ENCODE peak calls at places on chromosomes 16 and 17, in five cellular contexts. One of them, this sample, is unnamed.

GRCh38 chr16:88844412-88845118 is 12.2 kb downstream of the GALNS start:
- DNase-seq in foreskin fibroblast: peak; percentile 14
- DNase-seq in IMR-90: no peak
- DNase-seq in GM10248: no peak
- DNase-seq in A549: peak; percentile 25
- DNase-seq in this sample: no peak

GRCh38 chr16:15988268-15989013 is 39.0 kb downstream of the ABCC1 start:
- DNase-seq in foreskin fibroblast: peak; percentile 38
- DNase-seq in A549: no peak
- DNase-seq in IMR-90: peak; percentile 64
- DNase-seq in GM10248: no peak
- DNase-seq in this sample: no peak

GRCh38 chr17:19733953-19734526 is 14.1 kb downstream of the ALDH3A1 start:
- DNase-seq in IMR-90: no peak
- DNase-seq in GM10248: no peak
- DNase-seq in foreskin fibroblast: no peak
- DNase-seq in A549: no peak
- DNase-seq in this sample: no peak

GRCh38 chr17:77404812-77405581 is 264.2 kb downstream of the SEC14L1 start:
- DNase-seq in A549: no peak
- DNase-seq in IMR-90: peak; percentile 86
- DNase-seq in GM10248: peak; percentile 92
- DNase-seq in foreskin fibroblast: peak; percentile 84
- DNase-seq in this sample: peak; percentile 74

GRCh38 chr17:2705888-2706795 is 5.4 kb downstream of the CLUH start:
- DNase-seq in foreskin fibroblast: no peak
- DNase-seq in GM10248: no peak
- DNase-seq in IMR-90: no peak
- DNase-seq in A549: no peak
- DNase-seq in this sample: no peak

GRCh38 chr16:35598696-35599332 is 2139.4 kb downstream of the TP53TG3F start:
- DNase-seq in GM10248: no peak
- DNase-seq in IMR-90: no peak
- DNase-seq in foreskin fibroblast: no peak
- DNase-seq in A549: peak; percentile 5
- DNase-seq in this sample: no peak

GRCh38 chr16:53022374-53022773 is 30.3 kb downstream of the CHD9NB start:
- DNase-seq in IMR-90: peak; percentile 43
- DNase-seq in GM10248: peak; percentile 50
- DNase-seq in A549: peak; percentile 55
- DNase-seq in foreskin fibroblast: peak; percentile 72
- DNase-seq in this sample: no peak

GRCh38 chr16:81808933-81809480 is 29.9 kb downstream of the PLCG2 start:
- DNase-seq in IMR-90: no peak
- DNase-seq in foreskin fibroblast: no peak
- DNase-seq in A549: no peak
- DNase-seq in GM10248: peak; percentile 73
- DNase-seq in this sample: peak; percentile 98

GRCh38 chr16:53829186-53829747 is 125.3 kb downstream of the FTO start:
- DNase-seq in A549: no peak
- DNase-seq in IMR-90: peak; percentile 71
- DNase-seq in foreskin fibroblast: peak; percentile 51
- DNase-seq in GM10248: no peak
- DNase-seq in this sample: no peak

GRCh38 chr17:29089601-29090044 is 46.7 kb downstream of the PIPOX start:
- DNase-seq in foreskin fibroblast: no peak
- DNase-seq in A549: no peak
- DNase-seq in GM10248: no peak
- DNase-seq in IMR-90: no peak
- DNase-seq in this sample: no peak

GRCh38 chr16:86525696-86526095 is 15.4 kb downstream of the FOXF1 start:
- DNase-seq in IMR-90: no peak
- DNase-seq in GM10248: no peak
- DNase-seq in A549: no peak
- DNase-seq in foreskin fibroblast: no peak
- DNase-seq in this sample: no peak

GRCh38 chr17:8173056-8173870 is 2.9 kb downstream of the TMEM107 start:
- DNase-seq in IMR-90: peak; percentile 99
- DNase-seq in GM10248: peak; percentile 82
- DNase-seq in A549: peak; percentile 100
- DNase-seq in foreskin fibroblast: peak; percentile 95
- DNase-seq in this sample: peak; percentile 98

GRCh38 chr16:49493836-49494235 is 120.2 kb downstream of the C16orf78 start:
- DNase-seq in GM10248: no peak
- DNase-seq in foreskin fibroblast: no peak
- DNase-seq in IMR-90: no peak
- DNase-seq in A549: no peak
- DNase-seq in this sample: no peak

GRCh38 chr17:81527591-81528383 is at the start of gene FSCN2:
- DNase-seq in A549: no peak
- DNase-seq in IMR-90: no peak
- DNase-seq in foreskin fibroblast: peak; percentile 73
- DNase-seq in GM10248: no peak
- DNase-seq in this sample: no peak
- TF ChIP-seq CTCF in A549: no peak
- TF ChIP-seq CTCF in IMR-90: peak; percentile 18
- TF ChIP-seq CTCF in foreskin fibroblast: no peak
- TF ChIP-seq CTCF in GM10248: no peak
- TF ChIP-seq CTCF in this sample: no peak

DNA sequence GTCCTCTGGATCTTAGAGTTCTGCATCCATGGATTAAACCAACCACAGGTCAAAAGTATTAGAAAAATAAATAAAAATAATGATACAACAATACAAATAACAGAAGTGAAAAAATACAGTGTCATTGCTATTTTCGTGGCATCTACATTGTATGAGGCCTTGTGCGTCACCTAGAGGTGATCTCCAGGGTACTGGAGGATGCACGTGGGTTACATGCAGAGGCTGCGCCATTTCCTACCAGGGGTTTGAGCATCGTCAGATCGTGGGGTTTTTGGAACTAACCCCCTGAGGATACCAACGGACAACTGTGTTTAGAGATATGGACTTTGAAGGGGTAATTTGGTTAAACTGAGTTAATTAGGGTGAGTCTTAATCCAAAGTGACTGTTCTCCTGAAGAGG is 224.7 kb downstream of the ENGASE start:
- DNase-seq in A549: no peak
- DNase-seq in GM10248: no peak
- DNase-seq in IMR-90: no peak
- DNase-seq in foreskin fibroblast: no peak
- DNase-seq in this sample: no peak
- TF ChIP-seq CTCF in A549: no peak
- TF ChIP-seq CTCF in GM10248: no peak
- TF ChIP-seq CTCF in IMR-90: no peak
- TF ChIP-seq CTCF in foreskin fibroblast: no peak
- TF ChIP-seq CTCF in this sample: peak; percentile 23

GRCh38 chr17:31513731-31514427 is 122.4 kb downstream of the RAB11FIP4 start:
- DNase-seq in IMR-90: no peak
- DNase-seq in foreskin fibroblast: no peak
- DNase-seq in GM10248: no peak
- DNase-seq in A549: no peak
- DNase-seq in this sample: no peak

GRCh38 chr17:31518478-31518877 is 127.0 kb downstream of the RAB11FIP4 start:
- DNase-seq in GM10248: no peak
- DNase-seq in A549: no peak
- DNase-seq in foreskin fibroblast: no peak
- DNase-seq in IMR-90: no peak
- DNase-seq in this sample: no peak

GRCh38 chr17:31521632-31522283 is 130.3 kb downstream of the RAB11FIP4 start:
- DNase-seq in foreskin fibroblast: no peak
- DNase-seq in IMR-90: no peak
- DNase-seq in GM10248: no peak
- DNase-seq in A549: no peak
- DNase-seq in this sample: no peak

GRCh38 chr17:31515226-31515759 is 123.8 kb downstream of the RAB11FIP4 start:
- DNase-seq in IMR-90: no peak
- DNase-seq in A549: no peak
- DNase-seq in foreskin fibroblast: no peak
- DNase-seq in GM10248: no peak
- DNase-seq in this sample: no peak

GRCh38 chr17:31517524-31517923 is 126.0 kb downstream of the RAB11FIP4 start:
- DNase-seq in IMR-90: no peak
- DNase-seq in A549: peak; percentile 34
- DNase-seq in GM10248: no peak
- DNase-seq in foreskin fibroblast: peak; percentile 23
- DNase-seq in this sample: no peak
- TF ChIP-seq CTCF in IMR-90: peak; percentile 29
- TF ChIP-seq CTCF in A549: peak; percentile 35
- TF ChIP-seq CTCF in GM10248: peak; percentile 42
- TF ChIP-seq CTCF in foreskin fibroblast: peak; percentile 24
- TF ChIP-seq CTCF in this sample: peak; percentile 41

DNA sequence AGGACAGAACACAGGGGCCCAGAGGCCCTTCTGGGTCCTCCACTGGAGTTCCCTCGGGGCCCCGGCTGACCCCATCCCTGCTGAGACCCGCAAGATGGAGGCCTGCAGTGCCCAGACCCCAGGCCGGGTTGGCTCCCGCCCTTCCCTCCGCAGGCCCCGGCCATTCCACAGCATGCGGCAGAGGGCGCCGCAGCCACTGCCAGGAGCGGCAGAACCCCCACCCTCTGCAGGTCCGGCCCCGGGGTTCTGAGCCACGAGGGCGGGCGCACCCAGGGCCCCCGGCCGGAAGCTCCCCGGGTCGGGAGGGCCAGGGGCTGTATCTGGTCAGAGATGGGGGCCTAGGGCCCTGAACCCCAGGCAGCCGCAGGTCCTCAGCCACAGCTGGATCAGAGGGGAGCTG is 2.4 kb upstream of the PERCC1 start:
- DNase-seq in IMR-90: no peak
- DNase-seq in GM10248: peak; percentile 75
- DNase-seq in A549: peak; percentile 57
- DNase-seq in foreskin fibroblast: peak; percentile 42
- DNase-seq in this sample: no peak
- TF ChIP-seq CTCF in IMR-90: peak; percentile 30
- TF ChIP-seq CTCF in GM10248: peak; percentile 58
- TF ChIP-seq CTCF in A549: peak; percentile 45
- TF ChIP-seq CTCF in foreskin fibroblast: peak; percentile 31
- TF ChIP-seq CTCF in this sample: peak; percentile 31